ENCODE peak calls at places on chromosomes 16 and 17, in six cellular contexts. M is PC-9; N is activated CD8-positive, alpha-beta T cell treated with anti-CD3 and anti-CD28 coated beads for 36 hours; C is fibroblast of pulmonary artery; U is GM10248; J is adrenal gland. X is an unnamed sample.

GRCh38 chr17:41366070-41366469 is 3.5 kb downstream of the KRT33B start:
- DNase-seq in J (no peak), C (no peak), N (no peak), U (no peak), M (no peak), X (no peak)

GRCh38 chr16:30660424-30661251 is 2.4 kb downstream of the FBRS start:
- DNase-seq in M (no peak), C (no peak), U (peak; percentile 80), N (peak; percentile 95), J (no peak), X (peak; percentile 13)

GRCh38 chr17:17191346-17191792 is 14.8 kb downstream of the PLD6 start:
- DNase-seq in J (no peak), C (peak; percentile 76), N (no peak), U (no peak), M (no peak), X (peak; percentile 86)

GRCh38 chr16:27703545-27703944 is 153.6 kb downstream of the KATNIP start:
- DNase-seq in C (peak; percentile 63), J (no peak), N (no peak), U (no peak), M (no peak), X (peak; percentile 61)

GRCh38 chr16:54627616-54628015 is 303.0 kb upstream of the IRX5 start:
- DNase-seq in M (no peak), C (peak; percentile 31), N (no peak), J (no peak), U (no peak), X (no peak)

GRCh38 chr17:2042355-2042929 is 620 bp downstream of the OVCA2 start:
- DNase-seq in J (no peak), N (no peak), C (peak; percentile 59), M (no peak), U (no peak), X (no peak)

GRCh38 chr16:89564476-89565255 is 4.2 kb downstream of the RPL13 start:
- DNase-seq in U (no peak), M (peak; percentile 50), N (peak; percentile 26), J (no peak), C (no peak), X (no peak)

GRCh38 chr16:66979011-66979717 is 9.2 kb upstream of the CES4A start:
- DNase-seq in U (no peak), M (no peak), C (peak; percentile 22), J (no peak), N (no peak), X (no peak)

GRCh38 chr17:17778308-17779014 is 58.3 kb downstream of the SREBF1 start:
- DNase-seq in J (peak; percentile 73), C (peak; percentile 94), M (no peak), N (no peak), U (no peak), X (peak; percentile 94)

GRCh38 chr17:13209091-13209490 is 191.3 kb upstream of the ELAC2 start:
- DNase-seq in M (no peak), J (no peak), N (no peak), U (no peak), C (peak; percentile 20), X (no peak)

GRCh38 chr17:15454328-15454727 is 13.1 kb downstream of the CDRT4 start:
- DNase-seq in J (no peak), N (no peak), U (no peak), M (no peak), C (no peak), X (no peak)

GRCh38 chr16:22302776-22303363 is 5.7 kb downstream of the POLR3E start:
- DNase-seq in C (no peak), J (no peak), M (no peak), U (no peak), N (no peak), X (no peak)

GRCh38 chr17:47607481-47607880 is 42.2 kb upstream of the KPNB1 start:
- DNase-seq in C (no peak), M (no peak), N (no peak), U (no peak), J (no peak), X (no peak)

GRCh38 chr17:40961586-40961985 is 5.2 kb downstream of the KRT39 start:
- DNase-seq in U (no peak), C (no peak), N (no peak), M (no peak), J (no peak), X (no peak)

GRCh38 chr17:2398188-2398587 is 2.7 kb downstream of the MNT start:
- DNase-seq in N (no peak), M (no peak), U (no peak), J (no peak), C (no peak), X (no peak)

GRCh38 chr17:57195790-57196460 is 60.4 kb upstream of the MSI2 start:
- DNase-seq in U (no peak), J (no peak), M (no peak), N (no peak), C (no peak), X (no peak)

GRCh38 chr16:13291934-13292333 is 390.5 kb downstream of the SHISA9 start:
- DNase-seq in U (no peak), J (no peak), C (no peak), N (no peak), M (no peak), X (no peak)

GRCh38 chr17:79370126-79370525 is 240.7 kb downstream of the RBFOX3 start:
- DNase-seq in J (no peak), M (no peak), C (no peak), N (no peak), U (no peak), X (no peak)

GRCh38 chr16:24253192-24253591 is 2.9 kb upstream of the CACNG3 start:
- DNase-seq in M (peak; percentile 11), N (peak; percentile 57), C (peak; percentile 29), J (peak; percentile 61), U (peak; percentile 71), X (peak; percentile 16)

GRCh38 chr17:21106316-21106715 is 20.4 kb upstream of the DHRS7B start:
- DNase-seq in N (no peak), M (no peak), U (no peak), J (peak; percentile 15), C (no peak), X (no peak)

GRCh38 chr17:71409137-71409536 is 711.7 kb upstream of the SOX9 start:
- DNase-seq in N (no peak), C (no peak), J (no peak), U (no peak), M (no peak), X (no peak)

GRCh38 chr17:2259769-2260536 is 43.6 kb downstream of the SMG6 start:
- DNase-seq in M (no peak), J (no peak), U (peak; percentile 73), N (peak; percentile 95), C (peak; percentile 26), X (peak; percentile 76)

GRCh38 chr16:88063201-88063773 is 112.1 kb downstream of the BANP start:
- DNase-seq in J (peak; percentile 66), C (peak; percentile 57), U (no peak), N (no peak), M (no peak), X (peak; percentile 94)
- TF ChIP-seq CTCF in J (no peak), C (peak; percentile 23), U (no peak), N (no peak), M (no peak), X (peak; percentile 62)

DNA sequence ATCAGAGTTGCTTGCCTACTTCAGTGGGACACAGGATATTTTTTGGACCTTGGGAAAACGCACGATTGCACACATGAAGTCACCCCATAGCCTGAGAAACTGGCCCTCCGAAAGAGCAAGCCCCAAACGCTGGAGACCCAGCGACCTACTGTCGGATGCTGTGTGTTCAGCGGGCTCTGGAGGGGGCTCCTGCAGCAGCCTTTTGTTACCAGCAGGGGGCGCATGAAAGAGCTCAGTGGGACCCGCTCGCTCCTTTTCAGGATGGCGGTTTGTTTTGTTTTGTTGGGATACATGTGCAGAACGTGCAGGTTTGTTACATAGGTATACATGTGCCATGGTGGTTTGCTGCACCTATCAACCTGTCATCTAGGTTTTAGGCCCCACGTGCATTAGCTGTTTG is 28.4 kb downstream of the MYH3 start:
- DNase-seq in M (no peak), C (no peak), J (no peak), N (peak; percentile 20), U (no peak), X (no peak)
- TF ChIP-seq CTCF in M (peak; percentile 39), C (peak; percentile 19), J (no peak), N (peak; percentile 36), U (peak; percentile 30), X (peak; percentile 43)

GRCh38 chr17:3826191-3826590 is 19.9 kb downstream of the NCBP3 start:
- DNase-seq in M (no peak), J (no peak), U (no peak), N (no peak), C (no peak), X (no peak)

GRCh38 chr17:3828151-3828851 is 17.7 kb downstream of the NCBP3 start:
- DNase-seq in C (no peak), N (no peak), M (no peak), J (no peak), U (no peak), X (peak; percentile 91)

GRCh38 chr17:3828852-3829232 is 17.2 kb downstream of the NCBP3 start:
- DNase-seq in U (no peak), J (no peak), C (no peak), N (no peak), M (no peak), X (no peak)

GRCh38 chr17:3827124-3827773 is 18.8 kb downstream of the NCBP3 start:
- DNase-seq in M (peak; percentile 52), J (peak; percentile 80), C (peak; percentile 84), U (peak; percentile 65), N (peak; percentile 89), X (peak; percentile 57)
- TF ChIP-seq CTCF in M (peak; percentile 84), J (peak; percentile 57), C (peak; percentile 88), U (peak; percentile 68), N (peak; percentile 97), X (peak; percentile 62)

GRCh38 chr16:75307506-75307905 is 56.1 kb upstream of the BCAR1 start:
- DNase-seq in U (no peak), C (no peak), M (no peak), N (no peak), J (no peak), X (no peak)

GRCh38 chr16:75301804-75302203 is 50.4 kb upstream of the BCAR1 start:
- DNase-seq in U (no peak), C (no peak), J (no peak), N (no peak), M (no peak), X (no peak)

GRCh38 chr16:75306102-75306762 is 54.8 kb upstream of the BCAR1 start:
- DNase-seq in N (no peak), U (no peak), M (no peak), C (no peak), J (no peak), X (no peak)

GRCh38 chr16:75305364-75306101 is 54.1 kb upstream of the BCAR1 start:
- DNase-seq in U (peak; percentile 44), M (peak; percentile 85), C (peak; percentile 100), J (peak; percentile 95), N (peak; percentile 82), X (peak; percentile 100)

DNA sequence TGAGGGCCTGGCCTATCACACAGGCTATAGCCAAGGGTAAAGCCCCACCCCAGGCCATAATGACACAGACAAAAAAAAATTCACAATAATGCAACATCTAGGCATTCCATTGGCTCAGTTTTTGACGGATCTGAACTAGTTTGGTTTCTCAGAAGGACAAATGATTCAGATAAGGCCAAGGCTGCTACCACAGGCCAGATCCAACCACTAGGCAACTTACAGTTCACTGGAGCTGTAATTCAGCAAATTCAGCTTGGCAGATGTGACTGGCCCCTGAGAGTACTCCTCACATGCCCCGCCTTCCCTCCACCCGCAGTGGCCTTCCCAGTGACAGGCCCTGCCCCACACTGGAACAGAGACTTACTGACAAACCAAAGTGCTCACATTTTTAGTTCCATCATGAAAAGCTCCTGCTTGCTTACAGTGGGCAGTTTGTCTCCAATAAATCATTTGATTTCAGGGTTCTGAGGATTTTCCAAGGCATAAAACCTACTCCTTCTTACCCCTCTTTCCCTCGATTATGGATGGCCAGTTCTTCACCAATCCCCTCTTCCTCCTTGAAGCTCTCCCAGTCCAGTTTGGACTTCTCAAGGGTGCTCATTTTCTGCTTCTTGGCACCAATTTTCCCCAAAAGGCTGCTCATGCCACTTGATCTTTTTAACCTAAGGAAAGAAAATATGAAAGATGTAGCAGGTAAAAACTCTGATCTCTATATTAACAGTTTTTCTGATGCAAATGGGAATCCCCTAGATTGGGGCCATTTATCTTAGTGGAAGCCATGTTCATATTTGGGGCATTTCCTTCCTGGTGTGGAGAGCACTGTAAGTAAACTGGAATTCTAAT is 53.3 kb upstream of the BCAR1 start:
- DNase-seq in M (peak; percentile 34), C (peak; percentile 89), N (no peak), U (no peak), J (peak; percentile 97), X (peak; percentile 87)
- TF ChIP-seq CTCF in M (no peak), C (no peak), N (no peak), U (no peak), J (peak; percentile 21), X (peak; percentile 10)

X was measured in fibroblast of villous mesenchyme.